ENCODE peak calls at places on chromosomes 3 and 15, in eight cellular contexts. T is astrocyte, Y is HCT116, A is psoas muscle, O is ureter, B is Panc1, M is ELR, V is AG09319. P is an unnamed sample.

GRCh38 chr3:155382396-155383042 is 89.0 kb upstream of the STRIT1 start:
- DNase-seq in V (peak), A (peak), T (peak), B (peak), Y (peak), O (peak), M (peak), P (peak)

GRCh38 chr15:93060336-93061248 is 28.4 kb downstream of the RGMA start:
- DNase-seq in B (no peak), V (no peak), T (no peak), O (no peak), Y (no peak), M (no peak), A (no peak), P (no peak)

GRCh38 chr3:50264389-50264963 is 4.5 kb upstream of the SEMA3B start:
- DNase-seq in O (peak), Y (peak), A (peak), B (no peak), V (peak), T (peak), M (peak), P (peak)

GRCh38 chr3:160447544-160447943 is 2.0 kb downstream of the TRIM59 start:
- DNase-seq in M (peak), V (no peak), O (no peak), T (peak), Y (no peak), A (no peak), B (no peak), P (no peak)

GRCh38 chr15:28133281-28133680 is 34.2 kb upstream of the OCA2 start:
- DNase-seq in M (peak), O (no peak), T (peak), B (no peak), Y (no peak), V (no peak), A (no peak), P (no peak)

GRCh38 chr3:121883507-121883906 is 10.7 kb upstream of the SLC15A2 start:
- DNase-seq in B (no peak), Y (peak), T (peak), V (no peak), A (no peak), M (peak), O (no peak), P (no peak)

GRCh38 chr3:126679831-126680677 is 24.0 kb upstream of the CHCHD6 start:
- DNase-seq in B (no peak), Y (no peak), A (no peak), V (no peak), T (no peak), O (no peak), M (no peak), P (no peak)

GRCh38 chr3:163071684-163072083 is 1575.1 kb downstream of the OTOL1 start:
- DNase-seq in V (no peak), T (peak), B (no peak), A (no peak), O (no peak), Y (no peak), M (peak), P (no peak)

GRCh38 chr3:34213481-34213880 is 415.1 kb downstream of the PDCD6IP start:
- DNase-seq in M (no peak), A (no peak), T (no peak), V (no peak), B (no peak), O (no peak), Y (no peak), P (no peak)

GRCh38 chr15:39936187-39936586 is 2.3 kb downstream of the EIF2AK4 start:
- DNase-seq in A (no peak), Y (no peak), O (no peak), T (peak), M (peak), B (no peak), V (no peak), P (no peak)

GRCh38 chr3:58490860-58491501 is 915 bp upstream of the KCTD6 start:
- DNase-seq in T (no peak), O (no peak), A (peak), M (no peak), Y (no peak), V (no peak), B (no peak), P (no peak)

GRCh38 chr3:113662824-113663223 is 33.6 kb downstream of the USF3 start:
- DNase-seq in B (no peak), V (no peak), A (no peak), T (no peak), M (no peak), Y (no peak), O (no peak), P (no peak)

GRCh38 chr15:83843511-83843910 is 189.6 kb downstream of the ADAMTSL3 start:
- DNase-seq in O (no peak), M (peak), T (peak), B (no peak), V (peak), A (peak), Y (no peak), P (no peak)

GRCh38 chr3:114221165-114221880 is 16.1 kb downstream of the ZNF80 start:
- DNase-seq in A (no peak), B (no peak), Y (no peak), T (peak), O (no peak), M (no peak), V (no peak), P (no peak)

GRCh38 chr3:103644450-103644849 is 1209.6 kb downstream of the ZPLD1 start:
- DNase-seq in Y (no peak), B (no peak), V (no peak), O (no peak), T (peak), M (peak), A (no peak), P (no peak)

GRCh38 chr15:76162050-76162425 is 102.3 kb downstream of the TMEM266 start:
- DNase-seq in M (no peak), V (no peak), A (no peak), B (no peak), O (no peak), T (no peak), Y (no peak), P (no peak)

GRCh38 chr15:29849218-29849617 is 26.9 kb upstream of the TJP1 start:
- DNase-seq in T (no peak), M (peak), A (no peak), Y (no peak), B (no peak), V (no peak), O (no peak), P (no peak)

GRCh38 chr15:49692514-49693090 is 71.8 kb downstream of the DTWD1 start:
- DNase-seq in T (no peak), Y (no peak), V (no peak), O (no peak), B (no peak), A (no peak), M (no peak), P (no peak)

GRCh38 chr3:112056451-112056929 is 22.0 kb downstream of the TMPRSS7 start:
- DNase-seq in M (peak), A (no peak), V (no peak), Y (no peak), T (peak), O (no peak), B (no peak), P (no peak)